ENCODE peak calls at places on chromosomes 12 and 14, in nine cellular contexts. R is transverse colon; F is mesenchymal stem cell; Q is testis; Y is CD8-positive, alpha-beta memory T cell; I is HCT116; O is dorsolateral prefrontal cortex; M is gastrocnemius medialis; V is AG04450. E is an unnamed sample.

GRCh38 chr12:23055004-23055403 is 430.0 kb downstream of the ETNK1 start:
- DNase-seq in O (no peak), F (no peak), Q (peak), V (no peak), R (peak), I (peak), M (no peak), Y (no peak), E (peak)

GRCh38 chr14:78902010-78902623 is 731.9 kb downstream of the NRXN3 start:
- DNase-seq in O (peak), R (peak), F (peak), Y (no peak), I (no peak), M (no peak), V (peak), Q (peak), E (peak)

GRCh38 chr12:49627752-49628360 is 4.5 kb downstream of the PRPF40B start:
- DNase-seq in R (no peak), V (no peak), Y (no peak), Q (no peak), I (peak), F (peak), M (no peak), O (no peak), E (no peak)

GRCh38 chr14:77059276-77059934 is 30.9 kb upstream of the IRF2BPL start:
- DNase-seq in V (no peak), O (peak), F (peak), M (no peak), I (peak), Y (no peak), R (no peak), Q (peak), E (peak)

GRCh38 chr14:80275208-80275850 is 64.0 kb upstream of the DIO2 start:
- DNase-seq in O (no peak), I (no peak), R (no peak), Y (no peak), M (no peak), V (no peak), Q (no peak), F (peak), E (no peak)

GRCh38 chr12:50509009-50509663 is 4.4 kb downstream of the DIP2B start:
- DNase-seq in I (no peak), Q (no peak), M (no peak), O (no peak), Y (no peak), R (no peak), F (no peak), V (no peak), E (no peak)

GRCh38 chr12:83841620-83842019 is 1071.0 kb downstream of the SLC6A15 start:
- DNase-seq in Y (no peak), M (no peak), I (no peak), O (no peak), F (no peak), Q (no peak), R (no peak), V (no peak), E (no peak)

GRCh38 chr12:113712481-113712880 is 240.8 kb upstream of the LHX5 start:
- DNase-seq in V (no peak), Y (no peak), Q (no peak), R (no peak), F (no peak), I (no peak), M (no peak), O (no peak), E (no peak)

GRCh38 chr12:59115995-59116394 is 195.7 kb upstream of the LRIG3 start:
- DNase-seq in I (no peak), O (no peak), V (no peak), R (no peak), F (no peak), Q (no peak), M (no peak), Y (no peak), E (no peak)

GRCh38 chr14:37384870-37385596 is 187.3 kb downstream of the MIPOL1 start:
- DNase-seq in R (no peak), F (no peak), M (no peak), V (no peak), Y (no peak), I (no peak), Q (no peak), O (no peak), E (no peak)

GRCh38 chr12:47577213-47577612 is 128.6 kb downstream of the RPAP3 start:
- DNase-seq in Y (no peak), V (no peak), O (no peak), F (no peak), M (no peak), I (no peak), Q (no peak), R (no peak), E (no peak)

GRCh38 chr12:42756841-42757661 is 167.5 kb upstream of the PRICKLE1 start:
- DNase-seq in F (peak), V (peak), O (no peak), Q (no peak), I (peak), M (no peak), Y (no peak), R (no peak), E (peak)

GRCh38 chr12:52872644-52873384 is 24.0 kb upstream of the KRT78 start:
- DNase-seq in Y (no peak), M (no peak), R (peak), Q (no peak), F (no peak), O (no peak), V (no peak), I (no peak), E (no peak)

GRCh38 chr14:101114726-101115481 is 211.4 kb upstream of the RTL1 start:
- DNase-seq in M (no peak), V (no peak), Q (peak), O (no peak), R (no peak), I (no peak), Y (no peak), F (no peak), E (no peak)

GRCh38 chr12:89238593-89238992 is 113.7 kb downstream of the DUSP6 start:
- DNase-seq in M (peak), Y (no peak), F (no peak), R (no peak), V (no peak), O (no peak), Q (peak), I (no peak), E (no peak)

GRCh38 chr14:90248594-90248993 is 7.8 kb upstream of the PSMC1 start:
- DNase-seq in F (no peak), R (no peak), I (no peak), O (no peak), Y (no peak), M (no peak), Q (no peak), V (no peak), E (no peak)

GRCh38 chr14:32588448-32589320 is 259.6 kb downstream of the AKAP6 start:
- DNase-seq in V (no peak), O (no peak), R (no peak), F (peak), I (peak), Q (no peak), Y (no peak), M (no peak), E (peak)

GRCh38 chr12:119911147-119911546 is 34.0 kb upstream of the CIT start:
- DNase-seq in Q (no peak), M (no peak), Y (no peak), R (no peak), O (no peak), I (no peak), F (no peak), V (peak), E (no peak)

DNA sequence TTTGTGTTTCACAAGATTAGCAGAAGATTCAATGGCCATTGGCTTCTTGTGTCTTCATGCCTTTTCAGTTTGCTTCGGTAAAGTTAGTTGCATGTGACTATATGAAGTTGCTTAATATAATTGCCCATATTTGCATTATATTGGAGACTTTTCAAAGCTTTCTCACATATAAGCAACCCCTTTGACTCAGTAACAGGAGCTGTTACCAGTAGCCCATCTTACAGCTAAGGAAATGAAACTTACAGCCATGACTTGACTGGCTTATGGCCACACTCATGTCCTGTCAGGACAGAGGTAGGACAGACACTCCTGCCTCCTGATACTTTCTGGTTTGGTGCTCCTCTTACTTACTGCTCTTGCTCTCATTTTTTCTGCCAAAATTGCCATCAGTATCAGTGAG is 1082.1 kb downstream of the BCL11B start:
- DNase-seq in I (no peak), V (no peak), Y (no peak), F (no peak), Q (no peak), O (no peak), R (no peak), M (no peak), E (no peak)
- H3K4me3 ChIP-seq in I (no peak), V (no peak), Y (peak), F (no peak), Q (no peak), O (no peak), R (no peak), M (no peak), E (no peak)

DNA sequence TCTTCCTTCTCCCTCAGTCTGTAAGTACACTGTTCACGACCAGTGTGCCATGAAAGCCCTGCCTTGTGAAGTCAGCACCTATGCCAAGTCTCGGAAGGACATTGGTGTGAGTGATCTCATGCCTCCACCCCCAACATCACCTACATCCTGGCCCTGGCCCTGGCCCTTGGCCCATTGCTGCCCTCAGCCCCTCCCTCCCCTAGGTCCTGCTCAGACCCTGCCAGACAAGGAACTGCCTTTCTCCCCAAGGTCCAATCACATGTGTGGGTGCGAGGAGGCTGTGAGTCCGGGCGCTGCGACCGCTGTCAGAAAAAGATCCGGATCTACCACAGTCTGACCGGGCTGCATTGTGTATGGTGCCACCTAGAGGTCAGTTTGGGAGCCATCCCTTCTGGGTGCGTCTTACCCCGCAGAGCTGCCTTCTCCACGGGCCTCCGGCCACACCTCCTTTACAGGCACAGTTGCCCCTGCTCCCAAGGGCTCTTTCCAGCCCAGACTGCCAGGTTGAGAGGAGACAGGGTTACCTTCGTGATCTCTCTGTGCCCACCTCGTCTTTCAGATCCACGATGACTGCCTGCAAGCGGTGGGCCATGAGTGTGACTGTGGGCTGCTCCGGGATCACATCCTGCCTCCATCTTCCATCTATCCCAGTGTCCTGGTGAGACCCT is 9.2 kb downstream of the DGKA start:
- DNase-seq in Q (peak), M (peak), F (peak), V (peak), O (peak), I (peak), Y (peak), R (peak), E (peak)
- H3K27ac ChIP-seq in Q (no peak), M (no peak), F (no peak), V (no peak), O (no peak), I (peak), Y (no peak), R (peak), E (no peak)

DNA sequence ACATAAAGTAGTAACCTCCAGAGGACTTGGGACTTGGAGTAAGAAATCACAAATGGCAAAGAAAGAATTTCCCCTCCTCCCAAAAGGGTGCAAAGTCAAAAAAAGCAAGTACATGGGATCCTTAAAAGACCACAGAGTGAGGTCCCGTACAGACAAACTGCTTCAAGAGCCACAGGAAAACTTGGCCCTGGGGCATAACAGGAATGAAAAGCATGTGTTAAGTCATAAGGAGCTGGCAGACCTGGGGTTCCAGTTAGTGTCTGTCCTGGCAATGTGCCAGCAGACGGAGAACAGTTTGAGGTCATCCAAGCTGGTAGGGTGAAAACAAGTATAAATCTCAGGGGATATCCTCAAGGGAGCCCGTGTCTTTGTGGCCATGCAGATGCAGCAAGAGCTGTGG is 73.2 kb downstream of the HSD17B6 start:
- DNase-seq in Y (no peak), M (no peak), V (no peak), I (no peak), F (peak), Q (no peak), O (no peak), R (peak), E (no peak)
- H3K4me3 ChIP-seq in Y (no peak), M (no peak), V (no peak), I (no peak), F (no peak), Q (no peak), O (no peak), R (no peak), E (no peak)

GRCh38 chr12:12646483-12647072 is 34.9 kb downstream of the CREBL2 start:
- DNase-seq in O (no peak), R (no peak), Y (no peak), M (no peak), Q (no peak), V (no peak), F (no peak), I (no peak), E (no peak)
- H3K27ac ChIP-seq in O (no peak), R (no peak), Y (no peak), M (no peak), Q (no peak), V (peak), F (no peak), I (no peak), E (no peak)

DNA sequence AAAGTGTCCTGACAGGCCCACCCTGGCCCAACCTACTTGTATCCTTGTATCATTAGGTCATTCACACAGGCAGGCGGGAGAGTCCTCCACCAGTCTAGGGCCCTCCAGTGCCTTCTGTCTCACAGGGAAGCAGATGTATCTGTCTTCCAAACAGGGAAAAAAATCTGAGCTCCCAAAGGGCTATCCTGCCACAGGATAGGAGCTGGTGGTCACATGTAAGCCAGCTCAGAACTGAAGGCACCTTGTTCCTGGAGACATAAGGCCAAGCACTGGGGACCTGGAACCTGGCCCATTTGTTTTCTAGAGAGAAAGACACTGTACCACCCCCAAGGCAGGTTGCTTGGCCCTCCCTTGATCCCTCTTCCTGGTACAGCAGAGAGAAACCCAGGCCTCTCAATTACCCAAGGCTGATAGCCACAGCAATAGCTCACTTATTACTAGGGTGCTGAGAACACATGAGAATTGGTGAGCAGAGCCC is 19.4 kb upstream of the PLEKHH1 start:
- DNase-seq in V (no peak), Y (no peak), Q (peak), O (no peak), M (no peak), R (peak), I (no peak), F (no peak), E (no peak)
- H3K4me3 ChIP-seq in V (no peak), Y (no peak), Q (no peak), O (peak), M (no peak), R (no peak), I (no peak), F (no peak), E (no peak)

DNA sequence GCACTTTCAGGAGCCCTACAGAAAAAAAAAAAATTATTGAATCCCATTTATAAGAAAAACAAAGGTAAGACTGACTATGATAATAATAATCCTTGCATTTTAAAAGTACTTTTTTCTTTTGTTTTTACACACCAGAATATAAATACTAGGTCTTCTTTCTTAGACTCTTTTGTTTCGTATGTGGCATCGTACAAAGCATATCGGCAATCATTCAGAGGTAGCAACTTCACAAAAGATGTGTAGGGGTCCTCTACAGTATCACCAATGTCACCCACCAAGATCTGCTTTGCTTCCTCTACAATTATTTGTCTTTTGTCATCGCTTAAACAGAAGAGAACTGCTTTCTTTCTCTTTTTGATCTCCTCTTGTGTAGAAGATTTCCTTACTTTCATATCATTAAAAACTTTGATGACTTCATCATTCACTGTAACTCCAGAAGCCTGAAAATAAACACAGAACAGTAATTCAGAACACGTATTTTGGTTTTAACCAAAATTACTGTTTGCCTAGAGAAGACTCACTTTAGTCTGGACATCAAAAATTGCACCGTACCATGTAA is 1.2 kb downstream of the CFL2 start:
- DNase-seq in M (no peak), R (no peak), Y (no peak), I (no peak), V (no peak), Q (no peak), F (no peak), O (no peak), E (no peak)
- H3K27ac ChIP-seq in M (peak), R (peak), Y (peak), I (peak), V (peak), Q (peak), F (peak), O (peak), E (no peak)

DNA sequence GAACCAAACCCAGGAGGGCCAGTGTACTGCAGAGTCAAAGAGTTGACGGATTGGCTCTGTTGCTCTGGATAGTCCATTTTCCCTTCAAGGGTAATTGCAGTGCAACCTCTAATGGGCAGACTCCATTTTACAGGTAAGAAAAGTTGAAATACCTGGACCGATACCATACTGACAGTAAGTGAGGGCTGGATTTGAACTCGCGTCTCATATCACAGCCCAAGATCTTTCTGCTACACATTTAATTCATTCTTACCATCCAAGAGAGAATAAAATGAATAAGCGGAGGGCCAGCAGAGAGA is 356 bp upstream of the ZC3H14 start:
- DNase-seq in Q (no peak), I (no peak), M (no peak), F (no peak), O (no peak), V (no peak), R (no peak), Y (no peak), E (no peak)
- H3K4me3 ChIP-seq in Q (peak), I (peak), M (peak), F (peak), O (peak), V (peak), R (peak), Y (peak), E (peak)

GRCh38 chr12:3229577-3229976 is 152.4 kb downstream of the TSPAN9 start:
- DNase-seq in Y (no peak), I (no peak), M (no peak), V (no peak), Q (no peak), F (no peak), R (no peak), O (no peak), E (no peak)
- H3K27ac ChIP-seq in Y (no peak), I (no peak), M (no peak), V (no peak), Q (no peak), F (no peak), R (no peak), O (no peak), E (no peak)

DNA sequence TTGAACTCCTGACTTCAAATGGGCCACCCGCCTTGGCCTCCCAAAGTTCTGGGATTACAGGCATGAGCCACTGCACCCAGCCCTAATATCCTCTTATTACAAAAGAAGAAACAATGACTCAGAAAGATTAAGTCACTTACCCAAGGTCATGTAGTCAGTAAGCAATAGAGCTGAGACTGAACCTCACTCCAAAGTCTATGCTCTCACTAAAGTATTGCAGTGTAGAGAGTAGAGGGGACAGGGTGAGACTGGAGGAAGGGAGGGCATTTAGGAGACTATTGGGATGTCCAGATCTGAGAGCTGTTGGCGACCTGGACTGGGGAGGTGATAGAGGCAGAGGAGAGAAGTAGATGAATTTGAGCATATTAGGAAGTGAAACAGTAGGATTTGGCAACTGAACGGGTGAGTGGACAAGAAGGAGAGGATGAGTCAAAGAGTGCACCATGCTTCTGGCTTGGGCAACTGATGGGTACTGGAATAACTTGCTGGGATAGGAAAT is 11.8 kb downstream of the P2RX7 start:
- DNase-seq in F (peak), I (no peak), R (no peak), Y (no peak), O (no peak), V (no peak), M (no peak), Q (no peak), E (no peak)
- H3K4me3 ChIP-seq in F (no peak), I (no peak), R (no peak), Y (no peak), O (no peak), V (no peak), M (no peak), Q (no peak), E (no peak)